ENCODE peak calls at places on chromosome 21, in five cellular contexts. One of them, this sample, is unnamed.

GRCh38 chr21:31623664-31624063 is 35.8 kb upstream of the SOD1 start:
- DNase-seq in GM12878: no peak
- DNase-seq in H1: no peak
- DNase-seq in HCT116: no peak
- DNase-seq in K562: peak
- DNase-seq in this sample: no peak

GRCh38 chr21:38956006-38956405 is 150.3 kb downstream of the ETS2 start:
- DNase-seq in HCT116: no peak
- DNase-seq in H1: no peak
- DNase-seq in GM12878: no peak
- DNase-seq in K562: no peak
- DNase-seq in this sample: no peak

GRCh38 chr21:31667639-31668038 is 8.1 kb downstream of the SOD1 start:
- DNase-seq in H1: no peak
- DNase-seq in GM12878: no peak
- DNase-seq in K562: no peak
- DNase-seq in HCT116: no peak
- DNase-seq in this sample: no peak

GRCh38 chr21:26686278-26686677 is 113.2 kb upstream of the CYYR1 start:
- DNase-seq in K562: no peak
- DNase-seq in GM12878: no peak
- DNase-seq in HCT116: no peak
- DNase-seq in H1: no peak
- DNase-seq in this sample: no peak

GRCh38 chr21:7947422-7947821 is 2574.0 kb upstream of the TPTE start:
- DNase-seq in K562: no peak
- DNase-seq in HCT116: no peak
- DNase-seq in GM12878: no peak
- DNase-seq in H1: no peak
- DNase-seq in this sample: no peak

GRCh38 chr21:42840411-42841155 is 38.8 kb downstream of the WDR4 start:
- DNase-seq in H1: no peak
- DNase-seq in HCT116: no peak
- DNase-seq in GM12878: no peak
- DNase-seq in K562: no peak
- DNase-seq in this sample: no peak

GRCh38 chr21:39972471-39972870 is 105.2 kb downstream of the PCP4 start:
- DNase-seq in K562: no peak
- DNase-seq in H1: no peak
- DNase-seq in GM12878: no peak
- DNase-seq in HCT116: no peak
- DNase-seq in this sample: no peak

GRCh38 chr21:43268086-43268803 is 99.4 kb downstream of the CRYAA start:
- DNase-seq in H1: no peak
- DNase-seq in GM12878: no peak
- DNase-seq in K562: no peak
- DNase-seq in HCT116: no peak
- DNase-seq in this sample: peak

GRCh38 chr21:29606613-29607012 is 307.9 kb downstream of the BACH1 start:
- DNase-seq in GM12878: no peak
- DNase-seq in K562: no peak
- DNase-seq in H1: no peak
- DNase-seq in HCT116: no peak
- DNase-seq in this sample: no peak
- TF ChIP-seq EZH2 in GM12878: no peak
- TF ChIP-seq EZH2 in K562: no peak
- TF ChIP-seq EZH2 in H1: no peak
- TF ChIP-seq EZH2 in HCT116: no peak
- TF ChIP-seq EZH2 in this sample: no peak

DNA sequence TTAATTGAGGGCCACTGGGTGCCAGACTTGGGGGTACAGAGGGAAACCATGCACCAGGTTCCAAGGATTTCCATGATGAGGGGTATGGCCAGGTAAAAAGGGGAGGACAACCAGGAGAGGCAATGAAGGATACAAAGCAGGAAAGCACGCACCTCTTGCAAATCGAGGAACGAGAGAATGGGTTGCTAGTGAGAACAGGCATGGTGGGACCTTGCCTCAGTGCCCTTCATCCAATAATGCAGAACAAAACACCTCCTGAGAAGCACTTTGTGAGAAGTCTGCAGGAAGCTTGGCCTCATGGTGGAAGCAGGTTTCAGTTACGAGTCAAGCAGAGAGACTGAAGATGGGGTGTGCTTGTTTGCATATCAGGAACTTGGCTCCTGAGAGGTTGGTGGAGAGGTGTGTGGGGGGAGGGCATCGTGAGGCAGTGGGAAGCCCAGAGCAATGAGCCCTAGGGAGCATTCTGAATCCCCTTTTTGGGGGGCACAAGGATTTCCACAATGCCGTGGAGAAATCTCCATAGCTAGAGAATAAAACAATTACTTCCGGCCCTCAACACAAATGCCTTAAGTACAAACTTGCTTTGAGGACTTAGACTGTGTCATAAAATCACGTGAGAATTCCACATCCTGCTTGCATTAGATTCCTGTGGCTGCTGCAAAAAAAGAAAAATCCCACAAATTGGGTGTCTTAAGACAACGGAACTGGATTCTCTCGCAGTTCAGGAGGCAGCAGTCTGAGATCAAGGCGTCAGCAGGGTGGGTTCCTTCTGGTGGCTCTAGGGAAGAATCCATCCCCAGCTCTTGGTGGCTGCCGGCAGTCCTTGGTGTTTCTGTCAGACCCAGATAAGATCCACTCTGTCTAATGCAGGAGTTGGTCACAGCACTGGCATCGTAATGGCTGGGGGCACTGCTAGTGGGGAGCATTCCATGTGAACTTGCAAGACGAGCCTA is 54.9 kb upstream of the BACE2 start:
- DNase-seq in H1: no peak
- DNase-seq in GM12878: no peak
- DNase-seq in K562: no peak
- DNase-seq in HCT116: no peak
- DNase-seq in this sample: no peak
- TF ChIP-seq POLR2A in H1: no peak
- TF ChIP-seq POLR2A in GM12878: no peak
- TF ChIP-seq POLR2A in K562: no peak
- TF ChIP-seq POLR2A in HCT116: no peak
- TF ChIP-seq POLR2A in this sample: no peak

GRCh38 chr21:45017376-45017960 is 56.9 kb upstream of the ADARB1 start:
- DNase-seq in GM12878: no peak
- DNase-seq in HCT116: no peak
- DNase-seq in K562: no peak
- DNase-seq in H1: no peak
- DNase-seq in this sample: no peak
- TF ChIP-seq JUND in GM12878: no peak
- TF ChIP-seq JUND in HCT116: no peak
- TF ChIP-seq JUND in K562: no peak
- TF ChIP-seq JUND in H1: no peak
- TF ChIP-seq JUND in this sample: no peak

GRCh38 chr21:46096997-46097825 is 701 bp upstream of the COL6A2 start:
- DNase-seq in K562: no peak
- DNase-seq in GM12878: no peak
- DNase-seq in H1: peak
- DNase-seq in HCT116: no peak
- DNase-seq in this sample: no peak

GRCh38 chr21:46097826-46098286 is at the start of gene COL6A2:
- DNase-seq in GM12878: no peak
- DNase-seq in H1: peak
- DNase-seq in K562: peak
- DNase-seq in HCT116: no peak
- DNase-seq in this sample: no peak

GRCh38 chr21:46099476-46099875 is 1.6 kb downstream of the COL6A2 start:
- DNase-seq in HCT116: no peak
- DNase-seq in K562: no peak
- DNase-seq in GM12878: no peak
- DNase-seq in H1: peak
- DNase-seq in this sample: peak

GRCh38 chr21:46100020-46100419 is 2.1 kb downstream of the COL6A2 start:
- DNase-seq in GM12878: no peak
- DNase-seq in K562: no peak
- DNase-seq in HCT116: no peak
- DNase-seq in H1: no peak
- DNase-seq in this sample: no peak

DNA sequence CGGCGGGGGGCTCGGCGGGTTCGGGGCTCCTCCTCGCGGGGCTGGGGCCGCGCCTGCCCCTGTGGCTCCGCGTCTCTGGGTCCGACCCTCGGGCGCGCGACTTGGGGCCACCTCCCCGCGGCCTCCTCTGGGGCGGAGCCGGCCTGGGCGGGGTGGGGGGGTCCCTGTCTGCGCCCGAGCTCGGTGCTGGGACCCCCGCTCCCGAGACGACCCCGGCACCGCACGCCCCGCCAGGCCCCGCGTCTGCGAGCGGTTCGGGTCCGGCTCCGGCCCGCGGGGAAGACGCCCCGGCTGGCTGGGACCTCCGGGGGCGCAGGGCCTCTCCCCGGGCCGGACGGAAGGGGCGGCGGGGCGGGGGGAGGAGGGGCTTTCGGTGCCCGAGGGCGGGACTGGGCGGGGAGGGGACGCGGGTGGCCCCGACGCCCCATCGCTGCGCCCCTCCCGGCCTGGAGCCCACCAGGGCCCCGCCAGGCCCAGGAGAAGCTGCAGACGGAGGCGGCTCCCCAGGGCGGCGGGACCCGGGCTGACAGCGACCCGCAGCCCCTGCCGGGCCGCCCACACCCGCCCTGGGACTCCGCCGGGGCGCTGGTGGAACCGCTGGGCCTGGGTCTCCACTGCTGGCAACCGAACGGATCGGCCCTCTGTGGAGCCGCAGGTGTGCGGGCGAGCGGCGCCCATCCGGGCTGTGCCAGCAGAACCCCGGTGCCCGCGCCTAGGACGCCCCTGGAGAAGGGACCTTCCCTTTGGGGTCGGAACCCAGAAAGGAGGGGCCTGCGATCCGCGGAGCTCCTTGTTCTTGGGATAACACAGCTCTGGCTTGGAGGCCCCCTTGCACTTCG is 610 bp downstream of the COL6A2 start:
- DNase-seq in K562: no peak
- DNase-seq in GM12878: no peak
- DNase-seq in HCT116: no peak
- DNase-seq in H1: peak
- DNase-seq in this sample: no peak
- TF ChIP-seq EZH2 in K562: no peak
- TF ChIP-seq EZH2 in GM12878: no peak
- TF ChIP-seq EZH2 in HCT116: no peak
- TF ChIP-seq EZH2 in H1: no peak
- TF ChIP-seq EZH2 in this sample: no peak

DNA sequence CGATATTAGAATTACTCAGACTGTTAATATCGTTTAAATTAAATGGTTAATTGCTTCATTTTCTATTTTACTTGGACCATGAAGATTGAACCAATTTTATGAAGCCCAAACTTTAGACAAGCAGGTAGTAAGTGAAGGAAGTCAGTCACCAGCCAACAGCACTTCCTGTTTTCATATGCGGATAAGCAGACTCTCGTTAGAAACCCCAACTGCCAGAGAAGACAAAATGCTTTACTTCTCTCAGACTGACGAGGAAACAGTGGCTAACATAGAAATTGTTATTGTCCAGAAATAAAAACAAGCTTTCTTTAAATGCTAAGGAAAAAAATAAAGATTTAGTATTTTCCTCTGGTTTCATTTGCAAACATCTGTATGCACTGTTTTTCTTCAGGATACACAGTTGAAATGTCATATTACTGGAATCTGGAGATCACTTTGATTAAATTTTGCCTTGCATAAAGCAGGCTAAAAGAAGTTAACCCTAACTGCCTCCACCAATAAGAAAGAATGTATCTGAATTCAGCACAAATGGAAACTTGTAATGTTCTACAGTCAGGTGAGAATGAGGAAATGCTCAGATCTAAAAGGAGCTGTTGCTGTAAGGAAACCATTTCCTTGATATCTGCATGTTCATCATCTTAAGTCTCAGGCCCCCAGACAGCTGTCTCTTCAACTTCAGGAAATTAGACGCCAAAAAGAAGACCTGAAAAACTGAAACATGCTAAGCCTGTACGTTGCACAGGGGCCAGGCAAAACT is 129.8 kb upstream of the SAMSN1 start:
- DNase-seq in K562: peak
- DNase-seq in H1: no peak
- DNase-seq in GM12878: peak
- DNase-seq in HCT116: no peak
- DNase-seq in this sample: no peak
- TF ChIP-seq POLR2A in K562: no peak
- TF ChIP-seq POLR2A in H1: no peak
- TF ChIP-seq POLR2A in GM12878: no peak
- TF ChIP-seq POLR2A in HCT116: no peak
- TF ChIP-seq POLR2A in this sample: no peak

This sample was measured in HepG2.